ENCODE peak calls at places on chromosomes 2 and 18, in eight cellular contexts. P is activated CD8-positive, alpha-beta memory T cell treated with anti-CD3 and anti-CD28 coated beads for 24 hours; I is GM12864; Y is progenitor cell of endocrine pancreas; T is NCI-H1694 treated with DMSO at 0.1 percent for 48 hours; L is HS-5; S is IMR-90; N is stimulated activated CD8-positive, alpha-beta memory T cell treated with anti-CD3 and anti-CD28 coated beads, Interleukin-15, amount 100 ng/mL, for 24 hours. M is an unnamed sample.
A peak's percentile ranks its signal among the peaks of the same experiment; 100 is the strongest.

GRCh38 chr18:41849632-41850031 is 105.4 kb upstream of the PIK3C3 start:
- DNase-seq in N (no peak), I (no peak), Y (no peak), P (no peak), S (no peak), T (no peak), L (no peak), M (no peak)

GRCh38 chr2:195543902-195544894 is 112.8 kb upstream of the SLC39A10 start:
- DNase-seq in I (no peak), P (no peak), S (peak; percentile 93), T (no peak), Y (no peak), L (peak; percentile 41), N (no peak), M (no peak)

GRCh38 chr2:150141241-150142001 is 346.0 kb downstream of the RND3 start:
- DNase-seq in L (peak; percentile 70), P (no peak), I (no peak), S (peak; percentile 61), N (no peak), T (no peak), Y (no peak), M (no peak)

GRCh38 chr2:219344756-219345458 is 12.4 kb upstream of the RESP18 start:
- DNase-seq in S (peak; percentile 12), P (no peak), N (no peak), T (peak; percentile 95), Y (no peak), L (no peak), I (no peak), M (no peak)

GRCh38 chr2:74834806-74835755 is 1.2 kb downstream of the HK2 start:
- DNase-seq in L (no peak), S (peak; percentile 38), I (no peak), P (peak; percentile 91), Y (peak; percentile 47), N (peak; percentile 38), T (peak; percentile 16), M (no peak)

GRCh38 chr2:133109772-133110171 is 439.8 kb upstream of the LYPD1 start:
- DNase-seq in S (peak; percentile 74), Y (no peak), L (peak; percentile 73), T (no peak), P (no peak), I (no peak), N (no peak), M (peak; percentile 66)

GRCh38 chr18:52722904-52723303 is 382.9 kb downstream of the DCC start:
- DNase-seq in S (no peak), P (no peak), N (no peak), T (no peak), L (no peak), Y (no peak), I (no peak), M (no peak)

GRCh38 chr2:620456-621302 is 56.5 kb downstream of the TMEM18 start:
- DNase-seq in P (peak; percentile 21), S (no peak), L (no peak), Y (no peak), N (no peak), I (no peak), T (no peak), M (no peak)

GRCh38 chr2:27843992-27844391 is 46.2 kb downstream of the RBKS start:
- DNase-seq in I (no peak), L (no peak), Y (no peak), T (no peak), N (no peak), S (no peak), P (no peak), M (no peak)

GRCh38 chr2:168348076-168348475 is 100.7 kb upstream of the STK39 start:
- DNase-seq in Y (peak; percentile 20), I (no peak), T (peak; percentile 28), L (no peak), N (no peak), S (peak; percentile 24), P (no peak), M (no peak)

GRCh38 chr2:150572194-150572766 is 84.8 kb upstream of the RND3 start:
- DNase-seq in L (no peak), T (no peak), Y (no peak), N (no peak), I (no peak), P (no peak), S (no peak), M (no peak)

GRCh38 chr18:9838144-9838877 is 47.5 kb upstream of the TXNDC2 start:
- DNase-seq in S (no peak), L (no peak), T (no peak), N (no peak), Y (no peak), P (no peak), I (no peak), M (no peak)

GRCh38 chr2:15205562-15205961 is 355.6 kb downstream of the NBAS start:
- DNase-seq in T (no peak), N (no peak), S (no peak), L (no peak), I (no peak), P (no peak), Y (no peak), M (no peak)

GRCh38 chr2:132665401-132665800 is 4.6 kb downstream of the LYPD1 start:
- DNase-seq in I (no peak), L (no peak), N (no peak), P (no peak), T (no peak), S (no peak), Y (no peak), M (no peak)

GRCh38 chr18:57455576-57456129 is 20.5 kb downstream of the ONECUT2 start:
- DNase-seq in L (no peak), N (no peak), Y (no peak), P (no peak), I (no peak), T (no peak), S (no peak), M (no peak)

GRCh38 chr2:20488136-20488705 is 41.3 kb downstream of the RHOB start:
- DNase-seq in P (no peak), L (no peak), I (no peak), Y (no peak), T (no peak), N (no peak), S (no peak), M (no peak)

GRCh38 chr2:8998418-8998817 is 5.1 kb downstream of the MBOAT2 start:
- DNase-seq in T (no peak), S (no peak), L (no peak), I (no peak), N (no peak), P (no peak), Y (no peak), M (no peak)

GRCh38 chr2:228689049-228689448 is 507.6 kb upstream of the SPHKAP start:
- DNase-seq in L (no peak), N (no peak), S (no peak), P (no peak), Y (peak; percentile 44), I (no peak), T (no peak), M (no peak)

GRCh38 chr18:11669948-11670275 is 19.2 kb upstream of the GNAL start:
- DNase-seq in S (no peak), L (no peak), Y (no peak), T (no peak), P (no peak), N (no peak), I (no peak), M (no peak)

GRCh38 chr2:129237966-129238725 is 741.3 kb upstream of the RAB6C start:
- DNase-seq in I (no peak), P (no peak), Y (no peak), N (no peak), L (peak; percentile 58), S (no peak), T (no peak), M (peak; percentile 37)

GRCh38 chr2:241808701-241809382 is at the start of gene NEU4:
- DNase-seq in T (no peak), N (no peak), I (no peak), Y (no peak), P (no peak), L (no peak), S (no peak), M (no peak)

GRCh38 chr2:39228413-39229209 is 15.2 kb downstream of the CDKL4 start:
- DNase-seq in L (no peak), T (no peak), I (peak; percentile 5), N (no peak), P (peak; percentile 68), S (no peak), Y (no peak), M (no peak)

GRCh38 chr2:110807520-110807919 is 75.1 kb downstream of the ACOXL start:
- DNase-seq in L (peak; percentile 11), I (no peak), N (no peak), P (no peak), Y (no peak), T (no peak), S (peak; percentile 20), M (no peak)

GRCh38 chr2:121283670-121284245 is 1.2 kb downstream of the TFCP2L1 start:
- DNase-seq in S (no peak), N (no peak), P (peak; percentile 26), L (no peak), I (no peak), T (no peak), Y (no peak), M (no peak)

GRCh38 chr2:119005081-119005480 is 63.1 kb downstream of the MARCO start:
- DNase-seq in N (no peak), L (no peak), I (no peak), Y (no peak), T (no peak), S (no peak), P (no peak), M (no peak)

GRCh38 chr2:235543851-235544686 is 50.2 kb downstream of the AGAP1 start:
- DNase-seq in S (no peak), P (no peak), N (no peak), T (no peak), L (no peak), I (no peak), Y (no peak), M (no peak)

GRCh38 chr2:148865515-148865914 is 9.5 kb upstream of the KIF5C start:
- DNase-seq in I (no peak), S (no peak), T (no peak), Y (no peak), N (no peak), P (no peak), L (no peak), M (no peak)

GRCh38 chr2:156901373-156902031 is 356.0 kb upstream of the GALNT5 start:
- DNase-seq in S (peak; percentile 67), N (no peak), Y (no peak), I (no peak), P (no peak), L (no peak), T (no peak), M (peak; percentile 19)

GRCh38 chr18:12770469-12771219 is 67.8 kb downstream of the PSMG2 start:
- DNase-seq in P (no peak), I (no peak), N (no peak), Y (no peak), L (no peak), S (no peak), T (no peak), M (no peak)